ENCODE peak calls at places on chromosomes 4 and X, in four cellular contexts. J, Z, Y and F are unnamed samples.

GRCh38 chrX:20547649-20548051 is 280.9 kb upstream of the RPS6KA3 start:
- DNase-seq in J (peak; percentile 68), Z (no peak), Y (no peak), F (no peak)

GRCh38 chrX:110145305-110145704 is 142.4 kb downstream of the TMEM164 start:
- DNase-seq in J (no peak), Z (no peak), Y (no peak), F (no peak)

GRCh38 chr4:23904639-23905061 is 14.8 kb upstream of the PPARGC1A start:
- DNase-seq in J (no peak), Z (no peak), Y (no peak), F (no peak)

GRCh38 chr4:122827899-122828601 is 1.4 kb downstream of the FGF2 start:
- DNase-seq in J (peak; percentile 77), Z (peak; percentile 69), Y (peak; percentile 86), F (peak; percentile 84)

GRCh38 chr4:176566769-176567168 is 226.0 kb downstream of the VEGFC start:
- DNase-seq in J (no peak), Z (no peak), Y (no peak), F (no peak)

GRCh38 chrX:63525491-63525890 is 174.4 kb upstream of the SPIN4 start:
- DNase-seq in J (no peak), Z (no peak), Y (no peak), F (no peak)

GRCh38 chr4:186934255-186934654 is 210.6 kb upstream of the FAT1 start:
- DNase-seq in J (no peak), Z (no peak), Y (no peak), F (no peak)

GRCh38 chrX:54043696-54044125 is 562 bp downstream of the PHF8 start:
- DNase-seq in J (peak; percentile 10), Z (peak; percentile 64), Y (peak; percentile 57), F (no peak)

GRCh38 chr4:24169956-24170355 is 280.1 kb upstream of the PPARGC1A start:
- DNase-seq in J (no peak), Z (no peak), Y (no peak), F (no peak)

GRCh38 chr4:20266215-20267082 is 14.7 kb downstream of the SLIT2 start:
- DNase-seq in J (peak; percentile 61), Z (no peak), Y (no peak), F (no peak)

GRCh38 chr4:164935363-164935762 is 42.1 kb downstream of the TRIM61 start:
- DNase-seq in J (no peak), Z (peak; percentile 56), Y (peak; percentile 51), F (peak; percentile 79)

GRCh38 chr4:165974647-165975335 is 101.8 kb downstream of the TLL1 start:
- DNase-seq in J (no peak), Z (no peak), Y (no peak), F (no peak)

GRCh38 chrX:19677121-19677520 is 161.8 kb upstream of the MAP3K15 start:
- DNase-seq in J (no peak), Z (no peak), Y (no peak), F (no peak)

GRCh38 chr4:172838108-172838507 is 330.5 kb upstream of the GALNT7 start:
- DNase-seq in J (no peak), Z (no peak), Y (peak; percentile 33), F (no peak)

GRCh38 chr4:37976991-37977470 is 16.8 kb downstream of the PTTG2 start:
- DNase-seq in J (peak; percentile 51), Z (peak; percentile 86), Y (peak; percentile 86), F (peak; percentile 92)
- H2BK5ac ChIP-seq in J (peak overlapping the region; percentile 11), Z (peak overlapping the region; percentile 18), Y (no peak overlapping the region), F (no peak overlapping the region)

GRCh38 chr4:146222313-146222712 is 8.0 kb downstream of the REELD1 start:
- DNase-seq in J (peak; percentile 54), Z (no peak), Y (no peak), F (peak; percentile 53)
- H3K56ac ChIP-seq in J (no peak overlapping the region), Z (no peak overlapping the region), Y (no peak overlapping the region), F (no peak overlapping the region)

GRCh38 chrX:56994375-56995270 is 718 bp downstream of the SPIN3 start:
- DNase-seq in J (peak; percentile 13), Z (no peak), Y (no peak), F (no peak)

DNA sequence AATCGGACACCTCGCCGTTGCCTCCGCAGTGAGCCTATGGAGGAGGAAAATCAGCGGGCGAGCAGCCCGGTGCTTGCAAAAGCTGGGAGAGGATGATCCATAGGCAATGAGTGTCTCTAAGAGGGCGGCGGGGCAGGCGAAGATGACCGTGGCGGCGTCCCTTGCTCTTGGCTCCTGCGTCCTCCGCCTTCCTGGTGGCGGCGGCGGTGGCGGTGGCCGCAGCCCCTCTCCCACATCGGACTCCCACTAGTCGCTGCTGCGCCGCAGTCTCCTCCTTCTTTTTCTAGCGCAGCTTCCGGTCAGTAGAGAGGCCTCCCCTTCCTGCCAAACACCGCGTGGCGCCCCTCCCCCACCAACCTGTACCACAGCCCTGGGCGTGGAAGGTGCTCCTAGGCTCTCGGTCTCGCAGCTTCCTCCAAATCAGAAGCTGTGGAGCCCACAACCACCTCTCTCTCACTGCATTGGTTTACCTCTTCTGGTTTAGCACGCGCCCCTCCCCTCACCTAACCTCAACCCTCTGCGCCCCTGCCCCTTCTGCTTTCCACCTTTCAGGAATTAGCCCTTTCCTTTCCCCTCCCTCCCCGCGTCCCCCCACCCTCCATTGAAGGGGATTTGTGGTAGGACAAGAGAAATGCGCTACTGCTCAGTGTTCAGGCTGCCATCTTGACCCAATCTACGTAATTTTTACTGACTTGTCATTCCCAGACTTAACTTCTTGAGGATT is at the start of gene SPIN3:
- DNase-seq in J (peak; percentile 59), Z (peak; percentile 80), Y (peak; percentile 92), F (peak; percentile 97)
- H2BK5ac ChIP-seq in J (peak within 1 kb of the TSS; percentile 51), Z (no peak within 1 kb of the TSS), Y (no peak within 1 kb of the TSS), F (no peak within 1 kb of the TSS)

GRCh38 chr4:38783109-38783460 is 295 bp upstream of the TLR10 start:
- DNase-seq in J (no peak), Z (no peak), Y (no peak), F (no peak)
- H3K56ac ChIP-seq in J (no peak overlapping the region), Z (no peak overlapping the region), Y (no peak overlapping the region), F (no peak overlapping the region)

DNA sequence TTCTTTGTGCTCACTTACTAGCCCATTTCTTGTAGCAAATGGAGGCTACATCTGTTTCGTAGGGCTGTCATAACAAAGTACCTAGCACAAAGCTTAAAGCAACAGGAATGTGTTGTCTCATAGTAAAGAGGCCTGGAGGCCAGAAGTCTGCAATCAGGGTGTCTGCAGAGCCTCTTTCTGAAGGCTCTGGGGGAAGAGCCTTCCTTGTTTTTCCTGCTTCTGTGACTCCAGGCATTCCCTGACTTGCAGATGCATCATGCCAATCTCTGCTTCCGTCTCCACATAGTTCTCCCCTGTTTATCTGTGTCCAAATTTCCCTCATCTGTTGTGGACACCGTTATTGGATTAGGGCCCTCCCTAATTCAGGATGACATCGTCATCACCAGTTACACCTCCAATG is 67.1 kb downstream of the SHROOM2 start:
- DNase-seq in J (no peak), Z (no peak), Y (no peak), F (peak; percentile 30)
- H2BK5ac ChIP-seq in J (no peak overlapping the region), Z (no peak overlapping the region), Y (no peak overlapping the region), F (no peak overlapping the region)

DNA sequence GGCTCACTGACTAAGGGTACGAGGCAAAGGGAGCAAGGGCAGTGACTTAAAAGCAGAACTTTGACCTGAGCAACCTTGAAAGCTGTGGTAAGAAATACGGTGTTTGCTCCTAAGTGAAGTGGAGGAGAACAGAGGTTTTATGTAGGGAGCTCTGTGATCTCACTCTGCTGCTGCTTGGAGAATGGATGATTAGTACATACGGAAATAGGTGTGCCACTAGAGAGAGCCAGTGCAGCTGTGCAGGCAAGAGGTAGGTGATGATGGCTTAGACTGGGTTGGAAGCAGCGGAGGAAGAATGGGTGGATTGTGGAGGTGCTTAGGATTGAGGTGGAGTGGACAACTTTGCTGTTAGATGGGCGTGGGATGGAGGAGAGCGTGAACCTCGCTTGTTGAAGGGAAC is 85.0 kb downstream of the FAM193A start:
- DNase-seq in J (no peak), Z (no peak), Y (no peak), F (no peak)
- H3K56ac ChIP-seq in J (no peak overlapping the region), Z (no peak overlapping the region), Y (no peak overlapping the region), F (no peak overlapping the region)

DNA sequence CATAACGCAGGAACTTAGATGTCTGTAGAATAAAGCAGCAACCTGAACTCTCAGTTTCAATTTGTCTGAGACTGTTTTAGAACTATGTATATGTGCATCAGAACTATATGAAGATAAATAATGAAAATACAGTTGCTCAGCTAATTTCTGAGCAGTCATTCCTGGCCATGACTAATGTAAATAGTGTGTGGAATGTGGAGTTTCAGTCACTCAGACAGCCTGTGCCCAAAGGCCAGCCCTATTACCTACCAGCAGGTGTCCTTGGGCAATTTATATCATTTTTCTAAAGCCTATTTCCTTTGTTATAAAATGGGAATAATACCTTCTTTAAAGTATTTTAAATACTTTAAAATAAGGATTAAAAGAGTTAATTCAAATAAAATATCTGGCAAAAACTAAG is 56.0 kb upstream of the RELL1 start:
- DNase-seq in J (no peak), Z (no peak), Y (no peak), F (peak; percentile 50)
- H2BK5ac ChIP-seq in J (no peak overlapping the region), Z (no peak overlapping the region), Y (no peak overlapping the region), F (no peak overlapping the region)

GRCh38 chr4:140289486-140289885 is 84.0 kb upstream of the SCOC start:
- DNase-seq in J (no peak), Z (no peak), Y (no peak), F (no peak)
- H3K56ac ChIP-seq in J (no peak overlapping the region), Z (no peak overlapping the region), Y (no peak overlapping the region), F (no peak overlapping the region)

GRCh38 chrX:94871640-94872039 is 1197.6 kb downstream of the FAM133A start:
- DNase-seq in J (no peak), Z (no peak), Y (no peak), F (no peak)
- H2BK5ac ChIP-seq in J (no peak overlapping the region), Z (no peak overlapping the region), Y (no peak overlapping the region), F (no peak overlapping the region)